ENCODE peak calls at places on chromosomes 16 and 17, in nine cellular contexts. O is CD4-positive, alpha-beta memory T cell; K is GM06990; F is activated CD4-positive, alpha-beta memory T cell treated with anti-CD3 and anti-CD28 coated beads, Interleukin-2, amount 10 ng/mL, durations not matched to agents 7 days and 5 days; B is PC-3; C is adipocyte; A is upper lobe of right lung; V is HS-5; P is HL-60. U is an unnamed sample.

GRCh38 chr17:11554042-11554441 is 44.2 kb upstream of the DNAH9 start:
- DNase-seq in O (no peak), K (no peak), F (no peak), B (no peak), C (no peak), A (no peak), V (no peak), P (no peak), U (no peak)

GRCh38 chr17:30251931-30252330 is 16.4 kb upstream of the SLC6A4 start:
- DNase-seq in O (no peak), K (no peak), F (no peak), B (no peak), C (peak), A (no peak), V (no peak), P (no peak), U (no peak)

GRCh38 chr16:3998793-3999478 is 117.3 kb downstream of the ADCY9 start:
- DNase-seq in O (no peak), K (no peak), F (no peak), B (no peak), C (peak), A (no peak), V (no peak), P (no peak), U (no peak)

GRCh38 chr16:57750796-57751538 is 15.4 kb downstream of the KATNB1 start:
- DNase-seq in O (no peak), K (no peak), F (no peak), B (no peak), C (no peak), A (no peak), V (no peak), P (no peak), U (no peak)

GRCh38 chr17:45967378-45967777 is 31.7 kb upstream of the STH start:
- DNase-seq in O (no peak), K (no peak), F (no peak), B (no peak), C (no peak), A (no peak), V (no peak), P (no peak), U (no peak)

GRCh38 chr17:41326173-41327145 is 10.9 kb upstream of the KRTAP17-1 start:
- DNase-seq in O (peak), K (no peak), F (no peak), B (no peak), C (no peak), A (no peak), V (no peak), P (no peak), U (no peak)

GRCh38 chr17:49365667-49366066 is 3.6 kb upstream of the ZNF652 start:
- DNase-seq in O (peak), K (no peak), F (peak), B (peak), C (peak), A (no peak), V (no peak), P (no peak), U (no peak)

GRCh38 chr17:67528751-67529436 is 151.8 kb downstream of the PITPNC1 start:
- DNase-seq in O (no peak), K (no peak), F (no peak), B (peak), C (peak), A (peak), V (peak), P (no peak), U (peak)

GRCh38 chr17:28675980-28676379 is 14.0 kb downstream of the SUPT6H start:
- DNase-seq in O (no peak), K (no peak), F (peak), B (peak), C (no peak), A (no peak), V (no peak), P (no peak), U (no peak)

GRCh38 chr16:23556881-23557778 is at the start of the genes EARS2 and UBFD1:
- DNase-seq in O (peak), K (peak), F (peak), B (peak), C (peak), A (peak), V (peak), P (peak), U (peak)

GRCh38 chr16:85752511-85753420 is 1.9 kb upstream of the C16orf74 start:
- DNase-seq in O (no peak), K (peak), F (no peak), B (peak), C (no peak), A (no peak), V (no peak), P (no peak), U (no peak)

GRCh38 chr16:69613283-69614154 is 47.8 kb downstream of the NFAT5 start:
- DNase-seq in O (no peak), K (peak), F (no peak), B (peak), C (peak), A (no peak), V (no peak), P (peak), U (no peak)

GRCh38 chr17:50195196-50195865 is 6.1 kb downstream of the COL1A1 start:
- DNase-seq in O (no peak), K (no peak), F (no peak), B (no peak), C (peak), A (no peak), V (no peak), P (no peak), U (no peak)

GRCh38 chr16:66551788-66552287 is 538 bp upstream of the CKLF start:
- DNase-seq in O (peak), K (no peak), F (no peak), B (no peak), C (no peak), A (no peak), V (no peak), P (no peak), U (no peak)

GRCh38 chr16:27795992-27796614 is 246.2 kb downstream of the KATNIP start:
- DNase-seq in O (no peak), K (no peak), F (peak), B (peak), C (peak), A (no peak), V (no peak), P (peak), U (no peak)

GRCh38 chr16:47262938-47263337 is 119.2 kb upstream of the NETO2 start:
- DNase-seq in O (no peak), K (no peak), F (no peak), B (no peak), C (no peak), A (no peak), V (no peak), P (no peak), U (no peak)

GRCh38 chr17:67265620-67266019 is 20.6 kb upstream of the HELZ start:
- DNase-seq in O (no peak), K (no peak), F (no peak), B (no peak), C (no peak), A (peak), V (no peak), P (no peak), U (no peak)

GRCh38 chr17:80773243-80773991 is 218.2 kb upstream of the CHMP6 start:
- DNase-seq in O (no peak), K (no peak), F (no peak), B (no peak), C (peak), A (no peak), V (no peak), P (no peak), U (no peak)

GRCh38 chr17:35934760-35935159 is 4.2 kb upstream of the RDM1 start:
- DNase-seq in O (no peak), K (no peak), F (no peak), B (no peak), C (no peak), A (no peak), V (no peak), P (no peak), U (no peak)

GRCh38 chr16:2470603-2471015 is 488 bp upstream of the NTN3 start:
- DNase-seq in O (no peak), K (no peak), F (no peak), B (peak), C (no peak), A (no peak), V (no peak), P (no peak), U (no peak)

GRCh38 chr17:31581491-31581890 is 190.0 kb downstream of the RAB11FIP4 start:
- DNase-seq in O (no peak), K (no peak), F (no peak), B (no peak), C (peak), A (no peak), V (no peak), P (no peak), U (no peak)

GRCh38 chr17:61494325-61495160 is 42.3 kb downstream of the TBX4 start:
- DNase-seq in O (no peak), K (no peak), F (no peak), B (no peak), C (no peak), A (no peak), V (no peak), P (no peak), U (no peak)

GRCh38 chr16:5581963-5582362 is 484.4 kb upstream of the EEF2KMT start:
- DNase-seq in O (no peak), K (no peak), F (no peak), B (no peak), C (no peak), A (no peak), V (no peak), P (no peak), U (no peak)

GRCh38 chr16:84618428-84619102 is 687 bp upstream of the COTL1 start:
- DNase-seq in O (no peak), K (no peak), F (no peak), B (peak), C (peak), A (no peak), V (peak), P (peak), U (no peak)

GRCh38 chr16:78405833-78406232 is 306.4 kb downstream of the WWOX start:
- DNase-seq in O (no peak), K (no peak), F (no peak), B (no peak), C (no peak), A (no peak), V (no peak), P (no peak), U (no peak)

GRCh38 chr16:49213594-49213993 is 68.0 kb downstream of the CBLN1 start:
- DNase-seq in O (no peak), K (no peak), F (no peak), B (no peak), C (no peak), A (no peak), V (no peak), P (no peak), U (no peak)

GRCh38 chr17:17156107-17156506 is 50.0 kb downstream of the PLD6 start:
- DNase-seq in O (no peak), K (no peak), F (no peak), B (peak), C (peak), A (no peak), V (peak), P (no peak), U (no peak)

GRCh38 chr16:89646270-89646669 is 11.2 kb downstream of the CHMP1A start:
- DNase-seq in O (no peak), K (no peak), F (no peak), B (no peak), C (no peak), A (no peak), V (no peak), P (no peak), U (no peak)

U was measured in NCI-H748 treated with DMSO at 0.1 percent for 48 hours.